ENCODE peak calls at places on chromosomes 12 and 14, in seven cellular contexts. One of them, this sample, is unnamed. For H3K4me1, the result is how much of the 10 kb centered on the place peaks cover.

GRCh38 chr12:47822386-47822785 is 2.7 kb upstream of the HDAC7 start:
- DNase-seq in suprapubic skin: no peak
- DNase-seq in vagina: no peak
- DNase-seq in prostate gland: no peak
- DNase-seq in sigmoid colon: peak
- DNase-seq in HCT116: no peak
- DNase-seq in spleen: no peak
- DNase-seq in this sample: no peak

GRCh38 chr14:74510955-74511354 is 17.4 kb downstream of the ISCA2 start:
- DNase-seq in suprapubic skin: peak
- DNase-seq in vagina: no peak
- DNase-seq in prostate gland: no peak
- DNase-seq in sigmoid colon: peak
- DNase-seq in HCT116: no peak
- DNase-seq in spleen: peak
- DNase-seq in this sample: no peak

GRCh38 chr14:79820866-79821535 is 390.3 kb downstream of the DIO2 start:
- DNase-seq in suprapubic skin: no peak
- DNase-seq in vagina: no peak
- DNase-seq in prostate gland: no peak
- DNase-seq in sigmoid colon: no peak
- DNase-seq in HCT116: no peak
- DNase-seq in spleen: no peak
- DNase-seq in this sample: no peak

GRCh38 chr12:106919910-106920544 is 35.7 kb upstream of the TMEM263 start:
- DNase-seq in suprapubic skin: no peak
- DNase-seq in vagina: no peak
- DNase-seq in prostate gland: peak
- DNase-seq in sigmoid colon: no peak
- DNase-seq in HCT116: peak
- DNase-seq in spleen: no peak
- DNase-seq in this sample: no peak

GRCh38 chr12:132908145-132909029 is 21.0 kb upstream of the CHFR start:
- DNase-seq in suprapubic skin: peak
- DNase-seq in vagina: peak
- DNase-seq in prostate gland: peak
- DNase-seq in sigmoid colon: peak
- DNase-seq in HCT116: no peak
- DNase-seq in spleen: peak
- DNase-seq in this sample: peak

GRCh38 chr12:93247313-93248057 is 130.2 kb upstream of the NUDT4 start:
- DNase-seq in suprapubic skin: no peak
- DNase-seq in vagina: no peak
- DNase-seq in prostate gland: peak
- DNase-seq in sigmoid colon: no peak
- DNase-seq in HCT116: no peak
- DNase-seq in spleen: no peak
- DNase-seq in this sample: no peak

GRCh38 chr14:57533214-57533613 is 39.6 kb upstream of the CCDC198 start:
- DNase-seq in suprapubic skin: no peak
- DNase-seq in vagina: no peak
- DNase-seq in prostate gland: no peak
- DNase-seq in sigmoid colon: no peak
- DNase-seq in HCT116: peak
- DNase-seq in spleen: no peak
- DNase-seq in this sample: no peak

GRCh38 chr12:125249932-125250331 is 184.7 kb downstream of the AACS start:
- DNase-seq in suprapubic skin: no peak
- DNase-seq in vagina: no peak
- DNase-seq in prostate gland: no peak
- DNase-seq in sigmoid colon: no peak
- DNase-seq in HCT116: no peak
- DNase-seq in spleen: no peak
- DNase-seq in this sample: no peak

GRCh38 chr12:26870491-26871419 is 37.8 kb upstream of the ITPR2 start:
- DNase-seq in suprapubic skin: no peak
- DNase-seq in vagina: no peak
- DNase-seq in prostate gland: peak
- DNase-seq in sigmoid colon: peak
- DNase-seq in HCT116: peak
- DNase-seq in spleen: no peak
- DNase-seq in this sample: peak

GRCh38 chr12:53695148-53696138 is 19.6 kb upstream of the ATP5MC2 start:
- DNase-seq in suprapubic skin: no peak
- DNase-seq in vagina: no peak
- DNase-seq in prostate gland: no peak
- DNase-seq in sigmoid colon: no peak
- DNase-seq in HCT116: peak
- DNase-seq in spleen: peak
- DNase-seq in this sample: peak

GRCh38 chr12:77049767-77050353 is 15.5 kb downstream of the E2F7 start:
- DNase-seq in suprapubic skin: no peak
- DNase-seq in vagina: no peak
- DNase-seq in prostate gland: peak
- DNase-seq in sigmoid colon: no peak
- DNase-seq in HCT116: peak
- DNase-seq in spleen: no peak
- DNase-seq in this sample: no peak

GRCh38 chr12:52805000-52805399 is 8.9 kb downstream of the KRT4 start:
- DNase-seq in suprapubic skin: no peak
- DNase-seq in vagina: no peak
- DNase-seq in prostate gland: no peak
- DNase-seq in sigmoid colon: no peak
- DNase-seq in HCT116: no peak
- DNase-seq in spleen: no peak
- DNase-seq in this sample: no peak

DNA sequence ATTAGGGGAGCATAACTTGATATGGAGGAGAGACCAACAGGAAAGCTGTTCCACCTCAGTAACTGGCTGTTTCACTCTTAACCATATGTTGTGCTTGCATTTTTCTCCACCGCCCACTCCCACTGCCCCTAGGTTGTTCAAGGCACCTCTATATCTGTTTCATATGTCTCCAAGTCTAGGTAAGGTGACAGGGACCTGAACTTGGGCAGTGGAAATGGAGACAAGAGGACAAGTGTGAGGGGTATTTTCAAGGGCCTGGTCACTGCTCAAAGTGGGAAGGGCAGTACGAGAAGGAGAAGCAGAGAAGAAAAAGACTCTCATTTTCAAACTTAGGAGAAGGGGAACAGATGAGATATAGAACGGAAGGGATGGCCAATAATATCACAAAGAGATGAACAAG is 3.1 kb downstream of the SLC38A1 start:
- DNase-seq in suprapubic skin: no peak
- DNase-seq in vagina: no peak
- DNase-seq in prostate gland: no peak
- DNase-seq in sigmoid colon: no peak
- DNase-seq in HCT116: no peak
- DNase-seq in spleen: no peak
- DNase-seq in this sample: no peak
- H3K4me1 ChIP-seq in suprapubic skin: half or more
- H3K4me1 ChIP-seq in vagina: half or more
- H3K4me1 ChIP-seq in prostate gland: under half
- H3K4me1 ChIP-seq in sigmoid colon: half or more
- H3K4me1 ChIP-seq in HCT116: half or more
- H3K4me1 ChIP-seq in spleen: half or more
- H3K4me1 ChIP-seq in this sample: under half

DNA sequence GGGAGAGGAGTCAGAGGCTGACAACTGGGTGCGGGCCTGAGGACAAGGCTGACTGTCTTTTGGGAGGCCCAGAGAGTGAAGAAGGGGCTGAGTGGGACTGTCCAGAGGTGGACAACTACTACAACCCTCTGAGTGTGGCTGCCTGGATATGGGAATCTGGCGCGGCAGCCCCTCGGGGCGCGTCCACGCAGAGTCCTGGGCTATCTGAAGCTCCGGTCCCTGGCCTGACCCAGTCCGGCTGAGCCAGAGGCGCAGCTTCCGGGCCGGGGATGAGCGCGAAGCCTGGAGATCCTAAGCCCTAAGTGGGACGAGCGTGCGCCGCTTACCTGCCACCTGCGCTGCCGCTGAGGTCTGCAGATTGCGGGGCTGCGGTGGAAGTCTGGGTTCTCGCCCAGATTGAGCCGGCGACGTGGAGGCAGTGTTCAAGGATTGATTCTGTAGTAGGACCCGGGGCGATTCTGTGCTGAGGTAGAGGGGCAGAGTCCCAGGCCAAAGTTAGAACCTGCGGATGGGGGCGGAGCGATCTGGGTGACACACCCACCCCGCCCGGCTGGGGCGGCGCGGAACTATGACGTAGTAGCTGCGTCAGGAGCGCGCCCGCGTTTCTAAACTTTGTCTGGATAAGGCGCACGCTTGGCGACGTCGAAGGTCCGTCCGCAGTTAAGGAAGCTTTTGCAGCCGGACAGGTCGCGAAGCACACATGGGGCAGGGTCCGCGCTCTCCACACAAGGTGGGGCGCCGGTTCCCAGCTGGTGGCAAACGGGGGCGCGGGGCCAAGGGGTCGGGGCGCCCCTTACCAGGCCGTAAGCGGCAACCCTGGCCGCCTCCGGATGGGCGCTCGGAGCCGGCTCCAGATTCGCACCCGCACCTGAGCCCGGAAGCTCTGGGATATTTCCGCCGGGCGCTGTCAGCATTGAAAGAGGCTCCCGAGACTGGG is at the start of the genes DHRS1 and NOP9:
- DNase-seq in suprapubic skin: peak
- DNase-seq in vagina: no peak
- DNase-seq in prostate gland: peak
- DNase-seq in sigmoid colon: peak
- DNase-seq in HCT116: peak
- DNase-seq in spleen: peak
- DNase-seq in this sample: peak
- TF ChIP-seq POLR2A in suprapubic skin: no peak
- TF ChIP-seq POLR2A in vagina: peak
- TF ChIP-seq POLR2A in prostate gland: peak
- TF ChIP-seq POLR2A in sigmoid colon: peak
- TF ChIP-seq POLR2A in HCT116: peak
- TF ChIP-seq POLR2A in spleen: no peak
- TF ChIP-seq POLR2A in this sample: no peak

GRCh38 chr12:56723889-56724659 is 1.0 kb downstream of the NACA start:
- DNase-seq in suprapubic skin: peak
- DNase-seq in vagina: peak
- DNase-seq in prostate gland: peak
- DNase-seq in sigmoid colon: peak
- DNase-seq in HCT116: no peak
- DNase-seq in spleen: no peak
- DNase-seq in this sample: peak
- TF ChIP-seq POLR2AphosphoS5 in suprapubic skin: no peak
- TF ChIP-seq POLR2AphosphoS5 in vagina: peak
- TF ChIP-seq POLR2AphosphoS5 in prostate gland: peak
- TF ChIP-seq POLR2AphosphoS5 in sigmoid colon: peak
- TF ChIP-seq POLR2AphosphoS5 in HCT116: no peak
- TF ChIP-seq POLR2AphosphoS5 in spleen: peak
- TF ChIP-seq POLR2AphosphoS5 in this sample: peak

DNA sequence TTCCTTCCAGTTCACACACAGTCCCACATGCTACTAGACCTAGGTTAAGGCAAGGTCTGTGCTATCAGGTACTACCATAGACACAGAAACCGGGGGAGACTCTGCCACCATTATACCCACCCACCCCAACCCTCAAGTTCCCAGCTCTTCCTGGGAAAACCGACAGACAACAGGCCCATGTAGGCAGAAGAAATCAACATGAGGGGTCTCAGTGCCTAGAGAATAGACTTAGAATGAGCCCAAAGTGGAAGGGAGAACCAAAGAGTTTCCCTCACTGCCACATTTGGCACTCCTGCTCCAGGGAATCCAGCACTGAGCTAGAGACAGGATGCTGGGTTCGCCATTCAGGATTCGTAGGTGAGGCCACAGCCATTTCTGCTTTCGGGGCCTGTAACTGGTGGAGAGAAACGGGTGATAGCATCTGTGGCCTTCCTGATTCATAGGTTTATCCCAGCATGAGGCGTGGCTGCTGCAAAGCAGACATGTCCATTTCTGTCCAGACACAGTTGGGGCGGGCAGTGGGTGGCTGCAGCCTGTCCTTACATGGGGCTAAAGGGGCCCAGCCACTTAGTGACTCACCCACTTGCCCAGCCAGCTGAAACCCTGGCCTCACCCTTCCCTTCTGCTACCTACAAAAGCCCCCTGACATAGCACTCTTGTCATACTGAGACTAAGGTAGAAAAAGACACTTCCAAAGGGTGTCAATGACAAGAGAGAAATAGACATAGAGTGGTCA is 69.4 kb downstream of the IRF2BPL start:
- DNase-seq in suprapubic skin: no peak
- DNase-seq in vagina: no peak
- DNase-seq in prostate gland: peak
- DNase-seq in sigmoid colon: peak
- DNase-seq in HCT116: peak
- DNase-seq in spleen: no peak
- DNase-seq in this sample: no peak
- H3K4me1 ChIP-seq in suprapubic skin: half or more
- H3K4me1 ChIP-seq in vagina: half or more
- H3K4me1 ChIP-seq in prostate gland: under half
- H3K4me1 ChIP-seq in sigmoid colon: half or more
- H3K4me1 ChIP-seq in HCT116: half or more
- H3K4me1 ChIP-seq in spleen: half or more
- H3K4me1 ChIP-seq in this sample: half or more

GRCh38 chr14:55807059-55807499 is 227.1 kb downstream of the KTN1 start:
- DNase-seq in suprapubic skin: peak
- DNase-seq in vagina: peak
- DNase-seq in prostate gland: peak
- DNase-seq in sigmoid colon: peak
- DNase-seq in HCT116: peak
- DNase-seq in spleen: peak
- DNase-seq in this sample: peak
- TF ChIP-seq POLR2A in suprapubic skin: no peak
- TF ChIP-seq POLR2A in vagina: no peak
- TF ChIP-seq POLR2A in prostate gland: no peak
- TF ChIP-seq POLR2A in sigmoid colon: no peak
- TF ChIP-seq POLR2A in HCT116: no peak
- TF ChIP-seq POLR2A in spleen: no peak
- TF ChIP-seq POLR2A in this sample: no peak

GRCh38 chr14:21921453-21921852 is 247.8 kb upstream of the OR4E1 start:
- DNase-seq in suprapubic skin: no peak
- DNase-seq in vagina: no peak
- DNase-seq in prostate gland: no peak
- DNase-seq in sigmoid colon: no peak
- DNase-seq in HCT116: no peak
- DNase-seq in spleen: no peak
- DNase-seq in this sample: no peak

GRCh38 chr14:21923820-21924219 is 250.2 kb upstream of the OR4E1 start:
- DNase-seq in suprapubic skin: no peak
- DNase-seq in vagina: no peak
- DNase-seq in prostate gland: no peak
- DNase-seq in sigmoid colon: no peak
- DNase-seq in HCT116: no peak
- DNase-seq in spleen: no peak
- DNase-seq in this sample: no peak

DNA sequence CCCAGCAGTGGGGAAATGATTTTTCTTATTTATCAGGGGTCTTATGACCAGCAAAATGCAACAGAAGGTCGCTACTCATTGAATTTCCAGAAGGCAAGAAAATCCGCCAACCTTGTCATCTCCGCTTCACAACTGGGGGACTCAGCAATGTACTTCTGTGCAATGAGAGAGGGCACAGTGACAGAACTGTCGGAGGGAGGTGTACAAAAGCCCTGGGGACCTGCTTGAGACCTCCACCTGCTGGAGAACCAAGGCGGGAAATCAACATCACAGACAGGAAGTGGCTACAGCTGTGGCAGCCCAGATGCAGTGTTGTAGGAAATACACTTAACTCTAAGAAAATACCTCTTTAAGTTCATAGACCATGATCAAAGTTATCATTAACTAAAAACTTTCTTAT is 250.9 kb upstream of the OR4E1 start:
- DNase-seq in suprapubic skin: no peak
- DNase-seq in vagina: no peak
- DNase-seq in prostate gland: no peak
- DNase-seq in sigmoid colon: no peak
- DNase-seq in HCT116: no peak
- DNase-seq in spleen: peak
- DNase-seq in this sample: no peak
- TF ChIP-seq POLR2AphosphoS5 in suprapubic skin: no peak
- TF ChIP-seq POLR2AphosphoS5 in vagina: no peak
- TF ChIP-seq POLR2AphosphoS5 in prostate gland: no peak
- TF ChIP-seq POLR2AphosphoS5 in sigmoid colon: no peak
- TF ChIP-seq POLR2AphosphoS5 in HCT116: no peak
- TF ChIP-seq POLR2AphosphoS5 in spleen: peak
- TF ChIP-seq POLR2AphosphoS5 in this sample: no peak